ENCODE peak calls at places on chromosomes 12 and 14, in seven cellular contexts. P is body of pancreas, J is stomach, X is prostate gland, R is tibial nerve, Q is ovary, L is erythroblast. I is an unnamed sample.

GRCh38 chr12:40988831-40989230 is 199.3 kb upstream of the PDZRN4 start:
- DNase-seq in R (no peak), P (no peak), Q (no peak), L (no peak), X (peak; percentile 10), J (no peak), I (no peak)

GRCh38 chr12:69988601-69989194 is 163.7 kb downstream of the MYRFL start:
- DNase-seq in R (no peak), X (no peak), P (no peak), L (no peak), J (no peak), Q (no peak), I (no peak)

GRCh38 chr12:120994589-120995337 is 16.4 kb downstream of the HNF1A start:
- DNase-seq in L (no peak), Q (no peak), J (no peak), X (no peak), R (no peak), P (no peak), I (no peak)

GRCh38 chr14:100819453-100819828 is 6.5 kb upstream of the MEG3 start:
- DNase-seq in X (no peak), P (no peak), R (no peak), J (no peak), L (no peak), Q (no peak), I (no peak)

GRCh38 chr12:77060136-77060882 is 5.1 kb downstream of the E2F7 start:
- DNase-seq in P (no peak), J (no peak), L (no peak), X (no peak), R (no peak), Q (no peak), I (no peak)

GRCh38 chr14:74501135-74501614 is 7.6 kb downstream of the ISCA2 start:
- DNase-seq in L (peak; percentile 19), R (peak; percentile 70), Q (peak; percentile 92), J (peak; percentile 70), P (peak; percentile 63), X (peak; percentile 76), I (no peak)

GRCh38 chr12:124603143-124603542 is 35.7 kb upstream of the NCOR2 start:
- DNase-seq in X (no peak), R (no peak), J (no peak), P (no peak), Q (no peak), L (no peak), I (no peak)

GRCh38 chr14:85399196-85399595 is 130.7 kb upstream of the FLRT2 start:
- DNase-seq in P (no peak), R (no peak), Q (no peak), J (no peak), L (no peak), X (no peak), I (no peak)

GRCh38 chr12:96036765-96037455 is 1.5 kb upstream of the LTA4H start:
- DNase-seq in P (no peak), L (no peak), X (no peak), Q (no peak), J (no peak), R (no peak), I (no peak)

GRCh38 chr12:53299101-53299453 is 418 bp upstream of the MYG1 start:
- DNase-seq in R (no peak), Q (no peak), J (no peak), L (peak; percentile 82), X (no peak), P (no peak), I (no peak)

GRCh38 chr14:29098625-29099024 is 332.0 kb downstream of the FOXG1 start:
- DNase-seq in Q (no peak), R (no peak), J (no peak), L (no peak), X (no peak), P (no peak), I (no peak)

GRCh38 chr12:104709692-104710435 is 248.2 kb downstream of the SLC41A2 start:
- DNase-seq in J (no peak), P (no peak), X (no peak), R (no peak), L (no peak), Q (no peak), I (no peak)

GRCh38 chr14:33938131-33938949 is 12.5 kb downstream of the EGLN3 start:
- DNase-seq in P (peak; percentile 85), L (peak; percentile 78), R (no peak), Q (peak; percentile 24), X (peak; percentile 58), J (peak; percentile 85), I (no peak)

GRCh38 chr12:95790912-95791849 is 617 bp upstream of the NTN4 start:
- DNase-seq in P (peak; percentile 45), J (no peak), Q (peak; percentile 32), R (no peak), L (no peak), X (peak; percentile 32), I (no peak)

GRCh38 chr14:71863049-71863448 is 69.2 kb upstream of the RGS6 start:
- DNase-seq in P (no peak), R (no peak), J (no peak), L (no peak), X (no peak), Q (no peak), I (no peak)
- TF ChIP-seq POLR2A in P (no peak), R (no peak), J (no peak), L (no peak), X (no peak), Q (no peak), I (no peak)

GRCh38 chr14:76877871-76878270 is 51.7 kb downstream of the LRRC74A start:
- DNase-seq in L (no peak), P (no peak), R (no peak), Q (no peak), J (no peak), X (no peak), I (no peak)

GRCh38 chr14:76880432-76880831 is 54.2 kb downstream of the LRRC74A start:
- DNase-seq in P (no peak), R (no peak), X (no peak), L (no peak), Q (no peak), J (no peak), I (no peak)

GRCh38 chr14:76872796-76873432 is 46.7 kb downstream of the LRRC74A start:
- DNase-seq in J (peak; percentile 67), P (peak; percentile 69), R (peak; percentile 48), Q (peak; percentile 70), X (peak; percentile 37), L (peak; percentile 46), I (peak; percentile 45)

GRCh38 chr14:76874734-76875133 is 48.5 kb downstream of the LRRC74A start:
- DNase-seq in J (no peak), L (no peak), R (no peak), X (no peak), Q (no peak), P (no peak), I (no peak)

DNA sequence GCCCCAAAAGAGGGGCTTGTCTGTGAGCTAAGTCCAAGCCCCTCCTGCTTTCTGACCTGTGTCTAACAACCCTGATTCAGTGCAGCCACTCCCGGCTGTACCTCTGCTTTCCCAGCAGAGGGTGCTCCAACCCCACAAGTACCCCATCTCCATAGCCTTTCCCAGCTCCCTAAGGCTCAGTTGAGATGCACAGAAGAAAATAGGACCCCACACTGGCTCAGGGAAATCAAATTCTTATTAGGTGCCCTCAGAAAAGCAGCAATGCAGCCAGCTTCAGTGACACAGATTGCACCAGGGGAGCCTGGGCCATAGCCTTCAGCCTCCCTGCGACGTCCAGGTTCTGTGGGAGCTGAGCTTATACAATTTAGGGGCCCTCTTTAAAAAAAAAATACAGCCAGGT is 49.9 kb downstream of the LRRC74A start:
- DNase-seq in X (peak; percentile 56), P (peak; percentile 67), L (peak; percentile 45), R (no peak), J (peak; percentile 67), Q (peak; percentile 61), I (peak; percentile 51)
- TF ChIP-seq POLR2A in X (no peak), P (no peak), L (no peak), R (peak; percentile 10), J (no peak), Q (no peak), I (no peak)

DNA sequence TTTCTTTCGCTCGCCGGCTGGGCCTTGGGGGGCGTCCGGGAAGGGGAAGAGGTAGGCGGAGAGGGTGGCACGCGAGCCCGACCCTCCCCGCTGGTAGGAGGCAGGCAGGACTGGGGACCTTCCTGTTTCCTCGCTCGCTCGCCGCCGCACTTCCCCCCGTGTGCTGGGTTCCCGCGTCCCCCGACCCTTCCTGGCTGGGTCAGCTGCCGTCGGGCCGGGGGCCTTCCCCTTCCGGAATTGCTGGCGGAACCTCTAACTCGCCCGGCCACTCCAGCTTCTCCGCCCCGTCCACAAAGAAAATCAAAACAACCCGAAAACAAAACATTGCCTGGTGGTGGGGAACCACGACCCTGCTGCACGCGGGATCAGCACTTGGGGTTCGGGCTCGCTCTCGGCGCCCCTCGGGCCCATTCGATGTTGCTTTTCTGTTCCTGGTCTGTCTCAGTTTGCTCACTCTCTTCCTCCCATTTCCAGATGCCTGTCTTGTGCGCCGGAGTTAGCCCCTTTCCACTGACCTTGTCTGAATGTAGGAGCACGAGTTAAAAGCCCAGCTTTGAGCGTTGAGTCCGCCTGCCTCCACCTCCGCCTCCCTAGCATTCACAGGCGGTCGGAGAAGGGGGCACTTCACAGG is 554 bp downstream of the PAPOLA start:
- DNase-seq in X (peak; percentile 38), L (peak; percentile 61), J (peak; percentile 59), Q (peak; percentile 44), R (no peak), P (peak; percentile 52), I (peak; percentile 48)
- TF ChIP-seq POLR2A in X (no peak), L (no peak), J (no peak), Q (no peak), R (no peak), P (peak; percentile 32), I (no peak)

GRCh38 chr14:22925513-22925912 is 3.7 kb downstream of the PRMT5 start:
- DNase-seq in P (no peak), L (no peak), J (no peak), Q (no peak), X (no peak), R (no peak), I (no peak)

GRCh38 chr14:22928237-22929103 is 706 bp downstream of the PRMT5 start:
- DNase-seq in J (no peak), R (no peak), Q (no peak), X (no peak), L (peak; percentile 58), P (no peak), I (no peak)

GRCh38 chr14:22929848-22930364 is 730 bp upstream of the PRMT5 start:
- DNase-seq in Q (no peak), R (no peak), P (no peak), J (no peak), L (no peak), X (peak; percentile 15), I (no peak)

GRCh38 chr14:22926316-22926715 is 2.9 kb downstream of the PRMT5 start:
- DNase-seq in R (no peak), L (no peak), J (no peak), Q (no peak), X (no peak), P (no peak), I (no peak)

DNA sequence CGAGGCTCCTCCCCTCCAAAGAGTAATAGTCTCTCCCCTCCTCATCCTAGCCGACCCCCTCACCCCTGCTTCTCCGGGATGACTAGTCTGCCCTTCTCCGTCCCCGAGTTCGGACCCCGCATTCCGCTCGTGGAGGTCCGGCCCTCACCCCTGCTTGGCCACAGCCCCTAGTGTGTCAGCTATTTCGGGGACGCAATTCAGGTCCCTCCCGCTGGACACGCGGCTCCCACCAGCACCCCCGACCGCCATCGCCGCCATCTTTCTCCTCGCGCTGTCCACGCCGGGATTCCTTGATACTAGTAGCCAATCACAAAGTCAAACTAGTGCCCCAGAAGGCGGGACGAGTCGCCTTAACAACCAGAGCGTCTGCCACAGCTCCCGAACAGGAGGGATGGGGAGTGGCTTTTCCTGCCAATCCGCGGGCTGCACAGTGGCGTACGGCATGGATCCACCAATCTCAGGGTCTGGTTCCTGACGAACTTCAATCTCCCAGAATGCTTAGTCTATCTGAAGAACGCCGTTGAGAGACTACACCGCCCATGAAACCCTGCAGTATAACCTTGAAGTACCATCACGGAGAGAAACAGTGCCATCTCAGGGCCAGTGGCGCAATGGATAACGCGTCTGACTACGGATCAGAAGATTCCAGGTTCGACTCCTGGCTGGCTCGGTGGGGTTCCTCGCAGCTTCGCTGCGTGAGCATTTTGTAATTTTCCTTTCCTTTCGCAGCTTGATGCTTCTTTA is at the start of gene PRMT5:
- DNase-seq in P (peak; percentile 99), X (peak; percentile 99), R (peak; percentile 98), Q (peak; percentile 100), L (peak; percentile 99), J (peak; percentile 98), I (peak; percentile 74)
- TF ChIP-seq POLR2A in P (peak; percentile 94), X (peak; percentile 89), R (peak; percentile 75), Q (peak; percentile 93), L (peak; percentile 92), J (no peak), I (peak; percentile 88)

I was measured in H54.